ENCODE peak calls at places on chromosomes 12 and 14, in ten cellular contexts. U, H, C, G, Y, E, O, S, T and V are unnamed samples.
A peak's percentile ranks its signal among the peaks of the same experiment; 100 is the strongest.

GRCh38 chr14:93183596-93184317 is 940 bp downstream of the MOAP1 start:
- DNase-seq in U (no peak), H (no peak), C (no peak), G (no peak), Y (no peak), E (no peak), O (no peak), S (no peak), T (no peak), V (no peak)

GRCh38 chr12:125549836-125550235 is 484.6 kb downstream of the AACS start:
- DNase-seq in U (no peak), H (no peak), C (peak; percentile 12), G (peak; percentile 6), Y (no peak), E (no peak), O (no peak), S (no peak), T (peak; percentile 14), V (no peak)

GRCh38 chr12:57181561-57182155 is 34.2 kb upstream of the LRP1-AS start:
- DNase-seq in U (no peak), H (no peak), C (no peak), G (no peak), Y (no peak), E (no peak), O (no peak), S (no peak), T (no peak), V (peak; percentile 77)

GRCh38 chr14:76768201-76768656 is 7.0 kb downstream of the VASH1 start:
- DNase-seq in U (peak; percentile 85), H (no peak), C (no peak), G (no peak), Y (no peak), E (peak; percentile 54), O (no peak), S (no peak), T (peak; percentile 74), V (no peak)

GRCh38 chr14:104536942-104537612 is 42.5 kb upstream of the C14orf180 start:
- DNase-seq in U (no peak), H (no peak), C (no peak), G (peak; percentile 58), Y (peak; percentile 60), E (peak; percentile 45), O (peak; percentile 56), S (peak; percentile 2), T (no peak), V (no peak)

GRCh38 chr12:87652026-87652425 is 377.2 kb downstream of the C12orf50 start:
- DNase-seq in U (no peak), H (no peak), C (no peak), G (no peak), Y (no peak), E (no peak), O (no peak), S (no peak), T (no peak), V (no peak)

GRCh38 chr14:52318829-52319604 is 4.9 kb downstream of the PTGER2 start:
- DNase-seq in U (no peak), H (no peak), C (no peak), G (no peak), Y (no peak), E (no peak), O (no peak), S (peak; percentile 43), T (no peak), V (no peak)

GRCh38 chr12:99619389-99620158 is 28.0 kb upstream of the GARIN6 start:
- DNase-seq in U (peak; percentile 19), H (no peak), C (peak; percentile 27), G (peak; percentile 31), Y (peak; percentile 59), E (peak; percentile 31), O (no peak), S (peak; percentile 40), T (peak; percentile 61), V (no peak)

GRCh38 chr14:104140213-104140462 is 1.8 kb downstream of the KIF26A start:
- DNase-seq in U (no peak), H (no peak), C (no peak), G (no peak), Y (no peak), E (no peak), O (no peak), S (no peak), T (no peak), V (no peak)

GRCh38 chr14:97813556-97813955 is 1016.4 kb downstream of the VRK1 start:
- DNase-seq in U (no peak), H (no peak), C (no peak), G (no peak), Y (no peak), E (no peak), O (no peak), S (no peak), T (no peak), V (no peak)

GRCh38 chr12:87185367-87185766 is 843.8 kb downstream of the C12orf50 start:
- DNase-seq in U (no peak), H (no peak), C (no peak), G (no peak), Y (no peak), E (no peak), O (no peak), S (no peak), T (no peak), V (no peak)

GRCh38 chr12:20494803-20495202 is 126.5 kb downstream of the PDE3A start:
- DNase-seq in U (no peak), H (no peak), C (no peak), G (no peak), Y (no peak), E (no peak), O (no peak), S (no peak), T (no peak), V (no peak)

GRCh38 chr14:49892301-49892635 is 614 bp upstream of the ARF6 start:
- DNase-seq in U (peak; percentile 70), H (peak; percentile 79), C (no peak), G (peak; percentile 91), Y (peak; percentile 76), E (peak; percentile 94), O (no peak), S (peak; percentile 84), T (peak; percentile 92), V (peak; percentile 29)

GRCh38 chr12:3998397-3998796 is 125.2 kb upstream of the PARP11 start:
- DNase-seq in U (no peak), H (no peak), C (no peak), G (no peak), Y (no peak), E (no peak), O (no peak), S (no peak), T (no peak), V (no peak)

GRCh38 chr14:50001146-50001998 is 108.5 kb downstream of the ARF6 start:
- DNase-seq in U (peak; percentile 70), H (peak; percentile 55), C (no peak), G (peak; percentile 61), Y (peak; percentile 85), E (peak; percentile 67), O (peak; percentile 86), S (peak; percentile 88), T (peak; percentile 82), V (peak; percentile 68)

GRCh38 chr14:64773046-64773445 is 68.8 kb downstream of the PLEKHG3 start:
- DNase-seq in U (no peak), H (no peak), C (no peak), G (no peak), Y (no peak), E (no peak), O (no peak), S (no peak), T (no peak), V (no peak)

GRCh38 chr14:80215081-80215480 is 3.8 kb upstream of the DIO2 start:
- DNase-seq in U (no peak), H (no peak), C (no peak), G (no peak), Y (no peak), E (no peak), O (no peak), S (no peak), T (no peak), V (no peak)

GRCh38 chr14:61282746-61283145 is 1.6 kb upstream of the TMEM30B start:
- DNase-seq in U (no peak), H (no peak), C (no peak), G (no peak), Y (no peak), E (no peak), O (no peak), S (no peak), T (no peak), V (no peak)

GRCh38 chr14:61281911-61282310 is 773 bp upstream of the TMEM30B start:
- DNase-seq in U (no peak), H (no peak), C (no peak), G (no peak), Y (no peak), E (no peak), O (no peak), S (no peak), T (no peak), V (no peak)

GRCh38 chr14:61281186-61281676 is at the start of gene TMEM30B:
- DNase-seq in U (peak; percentile 24), H (no peak), C (no peak), G (no peak), Y (no peak), E (no peak), O (peak; percentile 94), S (no peak), T (no peak), V (no peak)

GRCh38 chr14:61280092-61280525 is 1.0 kb downstream of the TMEM30B start:
- DNase-seq in U (no peak), H (no peak), C (no peak), G (no peak), Y (no peak), E (no peak), O (peak; percentile 26), S (no peak), T (no peak), V (no peak)

GRCh38 chr14:61280526-61281185 is 482 bp downstream of the TMEM30B start:
- DNase-seq in U (peak; percentile 65), H (no peak), C (peak; percentile 66), G (peak; percentile 84), Y (peak; percentile 25), E (peak; percentile 16), O (peak; percentile 46), S (peak; percentile 38), T (peak; percentile 35), V (no peak)
- TF ChIP-seq CTCF in U (peak; percentile 13), H (peak; percentile 49), C (peak; percentile 37), G (peak; percentile 71), Y (peak; percentile 42), E (no peak), O (peak; percentile 25), S (peak; percentile 28), T (peak; percentile 23), V (peak; percentile 14)

GRCh38 chr12:53221203-53222076 is 10.6 kb downstream of the RARG start:
- DNase-seq in U (peak; percentile 88), H (no peak), C (peak; percentile 86), G (peak; percentile 75), Y (peak; percentile 29), E (peak; percentile 69), O (peak; percentile 66), S (peak; percentile 57), T (peak; percentile 67), V (no peak)
- TF ChIP-seq CTCF in U (no peak), H (peak; percentile 27), C (no peak), G (peak; percentile 51), Y (no peak), E (no peak), O (peak; percentile 27), S (peak; percentile 28), T (peak; percentile 25), V (peak; percentile 26)

GRCh38 chr14:41449057-41449456 is 157.6 kb upstream of the LRFN5 start:
- DNase-seq in U (no peak), H (no peak), C (no peak), G (no peak), Y (no peak), E (no peak), O (no peak), S (no peak), T (no peak), V (no peak)
- TF ChIP-seq CTCF in U (no peak), H (no peak), C (no peak), G (no peak), Y (no peak), E (no peak), O (no peak), S (no peak), T (no peak), V (no peak)

GRCh38 chr12:8603858-8604257 is 8.8 kb downstream of the AICDA start:
- DNase-seq in U (no peak), H (no peak), C (no peak), G (peak; percentile 21), Y (peak; percentile 3), E (no peak), O (no peak), S (no peak), T (no peak), V (no peak)
- TF ChIP-seq CTCF in U (no peak), H (peak; percentile 17), C (peak; percentile 31), G (peak; percentile 40), Y (peak; percentile 33), E (peak; percentile 28), O (no peak), S (no peak), T (peak; percentile 11), V (no peak)